ENCODE peak calls at places on chromosome 21, in four cellular contexts. B is HCT116, K is PC-3, D is cardiac muscle cell. Z is an unnamed sample.

GRCh38 chr21:33372582-33372981 is 30.6 kb upstream of the IFNGR2 start:
- DNase-seq in B (no peak), K (no peak), D (no peak), Z (no peak)

GRCh38 chr21:45255381-45256020 is 32.2 kb downstream of the POFUT2 start:
- DNase-seq in B (peak), D (no peak), K (peak), Z (peak)

GRCh38 chr21:17460094-17460493 is 52.7 kb upstream of the CXADR start:
- DNase-seq in B (no peak), K (no peak), D (no peak), Z (no peak)

GRCh38 chr21:35020902-35021301 is 28.2 kb downstream of the RUNX1 start:
- DNase-seq in B (no peak), K (peak), D (no peak), Z (no peak)

GRCh38 chr21:28459193-28459592 is 533.5 kb downstream of the LTN1 start:
- DNase-seq in B (no peak), D (no peak), K (no peak), Z (no peak)

GRCh38 chr21:30227633-30228404 is 11.9 kb upstream of the CLDN8 start:
- DNase-seq in D (no peak), K (peak), B (no peak), Z (peak)

GRCh38 chr21:43988506-43989230 is 23.4 kb upstream of the TRAPPC10 start:
- DNase-seq in B (no peak), K (no peak), D (no peak), Z (no peak)

GRCh38 chr21:46115441-46116188 is 17.7 kb downstream of the COL6A2 start:
- DNase-seq in B (no peak), D (no peak), K (no peak), Z (no peak)

GRCh38 chr21:33481314-33481943 is 1.7 kb upstream of the TMEM50B start:
- DNase-seq in K (no peak), B (no peak), D (no peak), Z (no peak)

DNA sequence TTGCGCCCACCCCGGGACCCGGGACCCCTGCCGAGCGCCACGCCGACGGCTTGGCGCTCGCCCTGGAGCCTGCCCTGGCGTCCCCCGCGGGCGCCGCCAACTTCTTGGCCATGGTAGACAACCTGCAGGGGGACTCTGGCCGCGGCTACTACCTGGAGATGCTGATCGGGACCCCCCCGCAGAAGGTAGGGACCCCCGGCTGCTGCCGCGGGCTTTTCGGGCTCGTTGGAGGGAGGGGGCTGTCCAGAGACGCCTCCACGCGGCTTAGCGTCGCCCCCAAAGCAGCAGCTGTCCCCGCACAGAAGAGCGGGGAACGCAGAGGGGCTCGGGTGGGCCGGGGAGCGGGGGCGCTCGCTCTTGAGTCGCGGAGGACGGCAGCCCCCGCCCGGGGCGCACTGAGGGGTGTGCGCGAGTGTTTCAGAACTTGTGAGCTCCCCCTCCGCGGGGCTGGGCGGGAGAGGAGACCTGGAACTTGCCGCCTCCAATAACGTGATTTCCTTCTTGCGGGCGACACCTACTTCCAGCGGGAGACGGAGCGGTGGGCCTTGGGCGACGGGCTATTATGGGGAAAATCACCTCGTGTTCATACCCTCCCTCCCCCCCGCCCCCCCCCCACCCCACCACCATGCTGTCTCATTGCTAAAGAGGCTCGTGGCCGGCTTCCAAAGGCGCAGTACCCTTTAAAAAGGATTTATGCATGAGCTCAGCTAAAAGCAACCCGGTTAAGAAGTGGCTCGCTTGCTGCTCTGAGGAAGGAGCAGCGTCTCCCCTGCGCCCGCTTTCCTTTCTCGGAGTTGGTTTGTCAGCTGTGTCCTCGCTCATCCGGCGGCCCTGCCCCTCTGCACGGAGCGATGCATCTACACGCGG is 664 bp downstream of the BACE2 start:
- DNase-seq in K (peak), D (peak), B (no peak), Z (peak)
- H3K27ac ChIP-seq in K (peak), D (no peak), B (peak), Z (peak)

GRCh38 chr21:41766883-41767605 is at the start of gene RIPK4:
- DNase-seq in B (peak), K (peak), D (peak), Z (peak)
- TF ChIP-seq CTCF in B (no peak), K (no peak), D (no peak), Z (no peak)

GRCh38 chr21:38241029-38241740 is 15.6 kb upstream of the KCNJ15 start:
- DNase-seq in B (no peak), D (no peak), K (no peak), Z (no peak)
- H3K27ac ChIP-seq in B (no peak), D (no peak), K (no peak), Z (peak)

GRCh38 chr21:39712976-39713375 is 32.0 kb upstream of the IGSF5 start:
- DNase-seq in B (no peak), K (peak), D (peak), Z (no peak)
- TF ChIP-seq CTCF in B (peak), K (peak), D (no peak), Z (no peak)

GRCh38 chr21:10272216-10272615 is 249.2 kb upstream of the TPTE start:
- DNase-seq in B (no peak), K (no peak), D (no peak), Z (no peak)
- H3K27ac ChIP-seq in B (no peak), K (no peak), D (no peak), Z (no peak)

Z was measured in RWPE1.